ENCODE peak calls at places on chromosome 3, in four cellular contexts. K is testis, S is body of pancreas, R is tibial artery. J is an unnamed sample.

GRCh38 chr3:143786229-143787199 is 61.8 kb downstream of the SLC9A9 start:
- DNase-seq in R (peak; percentile 79), S (peak; percentile 24), K (peak; percentile 66), J (no peak)

GRCh38 chr3:179323197-179323901 is 518 bp downstream of the ZNF639 start:
- DNase-seq in R (peak; percentile 90), S (peak; percentile 71), K (peak; percentile 75), J (peak; percentile 69)

GRCh38 chr3:102224171-102224570 is 210.6 kb upstream of the ZPLD1 start:
- DNase-seq in S (no peak), K (no peak), R (no peak), J (no peak)

GRCh38 chr3:132134611-132135010 is 99.8 kb upstream of the CPNE4 start:
- DNase-seq in R (no peak), K (no peak), S (no peak), J (no peak)

GRCh38 chr3:160183375-160184076 is 41.7 kb upstream of the C3orf80 start:
- DNase-seq in S (no peak), K (no peak), R (no peak), J (no peak)

GRCh38 chr3:17605032-17605431 is 137.4 kb downstream of the TBC1D5 start:
- DNase-seq in K (no peak), S (no peak), R (no peak), J (peak; percentile 6)

GRCh38 chr3:14602804-14603644 is 48.5 kb upstream of the CCDC174 start:
- DNase-seq in S (peak; percentile 34), K (no peak), R (peak; percentile 17), J (no peak)

GRCh38 chr3:195048059-195048905 is 222.7 kb downstream of the XXYLT1 start:
- DNase-seq in K (no peak), R (peak; percentile 10), S (no peak), J (no peak)

GRCh38 chr3:122190525-122190924 is 7.1 kb downstream of the CASR start:
- DNase-seq in K (no peak), R (no peak), S (no peak), J (no peak)

GRCh38 chr3:69738291-69738690 is 973 bp upstream of the MITF start:
- DNase-seq in S (no peak), K (no peak), R (no peak), J (no peak)

GRCh38 chr3:126781889-126782491 is 78.0 kb downstream of the CHCHD6 start:
- DNase-seq in R (no peak), K (no peak), S (no peak), J (no peak)
- H3K4me3 ChIP-seq in R (no peak overlapping the region), K (no peak overlapping the region), S (no peak overlapping the region), J (no peak overlapping the region)

DNA sequence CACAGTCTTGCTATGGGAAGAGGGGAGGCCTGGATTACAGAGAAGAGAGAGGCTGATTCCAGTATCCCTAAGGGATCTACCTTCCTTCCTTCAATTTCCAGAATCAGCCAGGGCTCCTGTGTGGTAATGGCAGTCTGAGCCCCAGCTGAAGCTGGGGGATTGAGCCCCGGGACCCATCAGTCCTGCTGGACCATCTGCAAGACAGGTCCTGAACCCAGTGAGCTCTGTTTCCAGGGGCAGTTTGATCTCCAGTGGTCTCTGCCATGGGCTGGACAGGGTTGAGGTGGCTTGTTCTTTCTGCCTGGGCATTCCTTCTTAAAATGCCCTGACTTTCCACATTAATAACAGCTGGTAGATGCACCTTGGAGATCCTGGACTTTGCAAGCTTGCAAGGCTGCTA is 685.2 kb downstream of the TBL1XR1 start:
- DNase-seq in R (no peak), S (no peak), K (no peak), J (no peak)
- H3K9me3 ChIP-seq in R (peaks cover 19% of the 10 kb centered on the region), S (no peaks in the 10 kb centered on the region), K (no peaks in the 10 kb centered on the region), J (no peaks in the 10 kb centered on the region)

GRCh38 chr3:38031022-38031994 is 1.9 kb upstream of the PLCD1 start:
- DNase-seq in S (peak; percentile 58), K (peak; percentile 57), R (peak; percentile 93), J (no peak)

GRCh38 chr3:38029400-38030125 is at the start of gene PLCD1:
- DNase-seq in K (peak; percentile 88), R (peak; percentile 95), S (peak; percentile 74), J (peak; percentile 37)

GRCh38 chr3:38028621-38029361 is 651 bp downstream of the PLCD1 start:
- DNase-seq in K (no peak), R (peak; percentile 74), S (no peak), J (no peak)

GRCh38 chr3:38032328-38032865 is 3.0 kb upstream of the PLCD1 start:
- DNase-seq in S (no peak), R (peak; percentile 51), K (no peak), J (no peak)

DNA sequence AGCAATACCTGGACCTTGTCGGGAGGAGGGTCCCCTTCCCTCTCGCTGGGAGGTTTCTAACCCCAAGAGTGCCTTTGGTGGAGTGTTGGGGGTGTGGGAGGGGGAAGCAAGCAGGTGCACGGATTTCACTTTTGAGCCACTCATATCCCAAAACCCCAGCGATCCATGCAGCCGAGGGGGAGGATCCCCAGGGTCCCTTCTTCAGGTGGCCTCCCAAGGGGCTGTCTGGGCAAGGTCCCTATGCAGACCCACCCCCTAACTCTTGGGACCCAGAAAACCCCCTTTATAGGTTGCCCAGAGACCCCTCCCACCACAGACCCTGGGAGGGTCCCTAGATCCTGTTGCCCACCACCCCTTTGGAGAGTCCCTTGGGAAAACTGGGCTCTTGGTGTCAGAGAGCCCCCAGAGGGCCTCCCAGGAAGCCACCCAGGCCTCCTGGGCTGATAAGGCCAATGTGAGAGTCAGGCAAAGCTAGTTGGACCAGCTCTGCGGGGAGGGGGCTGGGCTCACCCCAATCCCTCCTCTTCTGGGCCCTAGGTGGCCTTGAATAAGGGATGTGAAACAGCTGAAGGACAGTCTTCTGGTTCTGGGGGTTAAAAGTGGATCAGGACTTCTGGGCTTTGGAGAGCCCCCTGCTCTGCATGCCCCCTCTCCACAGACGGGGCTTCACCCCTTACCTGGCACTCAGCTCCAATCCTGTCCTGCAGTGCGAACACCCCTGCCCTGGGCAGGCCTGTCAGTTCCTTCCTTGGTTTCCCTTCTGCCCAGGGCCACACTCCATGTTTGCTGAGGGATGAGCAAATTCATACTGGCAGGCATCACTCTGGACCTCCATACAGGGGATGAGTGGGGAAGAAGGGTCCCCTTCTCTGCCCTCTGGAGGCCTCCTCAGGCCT is 932 bp upstream of the PLCD1 start:
- DNase-seq in K (no peak), R (peak; percentile 68), S (peak; percentile 50), J (no peak)
- H3K27me3 ChIP-seq in K (no peaks in the 10 kb centered on the region), R (no peaks in the 10 kb centered on the region), S (no peaks in the 10 kb centered on the region), J (no peaks in the 10 kb centered on the region)

GRCh38 chr3:71723452-71724170 is 1.6 kb downstream of the EIF4E3 start:
- DNase-seq in S (no peak), R (no peak), K (no peak), J (no peak)
- H3K4me3 ChIP-seq in S (no peak overlapping the region), R (peak overlapping the region; percentile 94), K (no peak overlapping the region), J (no peak overlapping the region)

J was measured in SJCRH30.